ENCODE peak calls at places on chromosomes 11 and 22, in seven cellular contexts. One of them, this sample, is unnamed. For H3K4me1, the result is how much of the 10 kb centered on the place peaks cover.

GRCh38 chr11:126461996-126462395 is 106.5 kb downstream of the ST3GAL4 start:
- DNase-seq in uterus: no peak
- DNase-seq in endodermal cell: no peak
- DNase-seq in tibial artery: no peak
- DNase-seq in cardiac muscle cell: no peak
- DNase-seq in astrocyte: no peak
- DNase-seq in stomach: no peak
- DNase-seq in this sample: no peak

GRCh38 chr11:93028959-93029536 is 59.6 kb downstream of the MTNR1B start:
- DNase-seq in uterus: no peak
- DNase-seq in endodermal cell: no peak
- DNase-seq in tibial artery: no peak
- DNase-seq in cardiac muscle cell: no peak
- DNase-seq in astrocyte: no peak
- DNase-seq in stomach: no peak
- DNase-seq in this sample: no peak

GRCh38 chr22:21682385-21683175 is 16.8 kb downstream of the PPIL2 start:
- DNase-seq in uterus: no peak
- DNase-seq in endodermal cell: peak
- DNase-seq in tibial artery: no peak
- DNase-seq in cardiac muscle cell: no peak
- DNase-seq in astrocyte: no peak
- DNase-seq in stomach: no peak
- DNase-seq in this sample: peak

GRCh38 chr22:47837703-47838102 is 1075.3 kb downstream of the TBC1D22A start:
- DNase-seq in uterus: no peak
- DNase-seq in endodermal cell: peak
- DNase-seq in tibial artery: no peak
- DNase-seq in cardiac muscle cell: no peak
- DNase-seq in astrocyte: no peak
- DNase-seq in stomach: no peak
- DNase-seq in this sample: no peak

GRCh38 chr11:101014600-101015242 is 114.9 kb downstream of the PGR start:
- DNase-seq in uterus: no peak
- DNase-seq in endodermal cell: no peak
- DNase-seq in tibial artery: no peak
- DNase-seq in cardiac muscle cell: no peak
- DNase-seq in astrocyte: no peak
- DNase-seq in stomach: no peak
- DNase-seq in this sample: no peak

GRCh38 chr22:37525073-37525745 is 6.0 kb upstream of the CARD10 start:
- DNase-seq in uterus: no peak
- DNase-seq in endodermal cell: no peak
- DNase-seq in tibial artery: no peak
- DNase-seq in cardiac muscle cell: no peak
- DNase-seq in astrocyte: peak
- DNase-seq in stomach: no peak
- DNase-seq in this sample: no peak

GRCh38 chr11:115324569-115325432 is 179.4 kb downstream of the CADM1 start:
- DNase-seq in uterus: peak
- DNase-seq in endodermal cell: peak
- DNase-seq in tibial artery: no peak
- DNase-seq in cardiac muscle cell: peak
- DNase-seq in astrocyte: peak
- DNase-seq in stomach: peak
- DNase-seq in this sample: peak

GRCh38 chr22:23283591-23284503 is 103.5 kb downstream of the BCR start:
- DNase-seq in uterus: no peak
- DNase-seq in endodermal cell: no peak
- DNase-seq in tibial artery: no peak
- DNase-seq in cardiac muscle cell: no peak
- DNase-seq in astrocyte: no peak
- DNase-seq in stomach: no peak
- DNase-seq in this sample: no peak

GRCh38 chr22:45953178-45953577 is 23.8 kb downstream of the WNT7B start:
- DNase-seq in uterus: no peak
- DNase-seq in endodermal cell: no peak
- DNase-seq in tibial artery: no peak
- DNase-seq in cardiac muscle cell: no peak
- DNase-seq in astrocyte: no peak
- DNase-seq in stomach: no peak
- DNase-seq in this sample: no peak
- H3K4me1 ChIP-seq in uterus: under half
- H3K4me1 ChIP-seq in endodermal cell: under half
- H3K4me1 ChIP-seq in tibial artery: under half
- H3K4me1 ChIP-seq in cardiac muscle cell: under half
- H3K4me1 ChIP-seq in astrocyte: under half
- H3K4me1 ChIP-seq in stomach: under half
- H3K4me1 ChIP-seq in this sample: under half

DNA sequence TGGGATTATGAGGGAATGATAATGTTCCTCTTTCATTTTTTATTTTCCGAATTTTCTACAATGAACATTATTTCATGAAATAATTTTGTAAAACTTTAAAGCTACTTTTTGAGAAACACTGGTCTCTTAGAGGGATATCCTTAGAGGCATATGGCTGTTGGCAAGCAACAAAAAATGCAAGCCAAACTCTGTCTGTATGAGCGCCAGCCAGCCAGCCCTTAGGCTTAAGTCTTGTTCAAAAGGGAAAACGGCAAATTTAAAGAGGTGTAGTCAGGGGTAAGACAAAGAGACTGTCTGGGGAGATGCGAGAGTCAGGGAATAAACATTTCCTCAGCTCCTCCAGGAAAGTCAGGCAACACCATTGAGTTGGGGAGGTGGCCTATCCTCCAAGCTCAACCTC is 22.5 kb downstream of the ASCC2 start:
- DNase-seq in uterus: no peak
- DNase-seq in endodermal cell: no peak
- DNase-seq in tibial artery: no peak
- DNase-seq in cardiac muscle cell: no peak
- DNase-seq in astrocyte: no peak
- DNase-seq in stomach: no peak
- DNase-seq in this sample: no peak
- H3K4me1 ChIP-seq in uterus: under half
- H3K4me1 ChIP-seq in endodermal cell: under half
- H3K4me1 ChIP-seq in tibial artery: under half
- H3K4me1 ChIP-seq in cardiac muscle cell: under half
- H3K4me1 ChIP-seq in astrocyte: under half
- H3K4me1 ChIP-seq in stomach: half or more
- H3K4me1 ChIP-seq in this sample: under half

GRCh38 chr11:26841818-26842457 is 120.1 kb upstream of the SLC5A12 start:
- DNase-seq in uterus: no peak
- DNase-seq in endodermal cell: no peak
- DNase-seq in tibial artery: no peak
- DNase-seq in cardiac muscle cell: no peak
- DNase-seq in astrocyte: peak
- DNase-seq in stomach: no peak
- DNase-seq in this sample: no peak

GRCh38 chr11:26842458-26842841 is 120.6 kb upstream of the SLC5A12 start:
- DNase-seq in uterus: peak
- DNase-seq in endodermal cell: no peak
- DNase-seq in tibial artery: no peak
- DNase-seq in cardiac muscle cell: no peak
- DNase-seq in astrocyte: peak
- DNase-seq in stomach: no peak
- DNase-seq in this sample: no peak

GRCh38 chr11:26839911-26840705 is 118.2 kb upstream of the SLC5A12 start:
- DNase-seq in uterus: no peak
- DNase-seq in endodermal cell: no peak
- DNase-seq in tibial artery: no peak
- DNase-seq in cardiac muscle cell: no peak
- DNase-seq in astrocyte: peak
- DNase-seq in stomach: no peak
- DNase-seq in this sample: no peak

GRCh38 chr11:26834601-26835000 is 112.7 kb upstream of the SLC5A12 start:
- DNase-seq in uterus: no peak
- DNase-seq in endodermal cell: no peak
- DNase-seq in tibial artery: no peak
- DNase-seq in cardiac muscle cell: no peak
- DNase-seq in astrocyte: no peak
- DNase-seq in stomach: no peak
- DNase-seq in this sample: no peak

DNA sequence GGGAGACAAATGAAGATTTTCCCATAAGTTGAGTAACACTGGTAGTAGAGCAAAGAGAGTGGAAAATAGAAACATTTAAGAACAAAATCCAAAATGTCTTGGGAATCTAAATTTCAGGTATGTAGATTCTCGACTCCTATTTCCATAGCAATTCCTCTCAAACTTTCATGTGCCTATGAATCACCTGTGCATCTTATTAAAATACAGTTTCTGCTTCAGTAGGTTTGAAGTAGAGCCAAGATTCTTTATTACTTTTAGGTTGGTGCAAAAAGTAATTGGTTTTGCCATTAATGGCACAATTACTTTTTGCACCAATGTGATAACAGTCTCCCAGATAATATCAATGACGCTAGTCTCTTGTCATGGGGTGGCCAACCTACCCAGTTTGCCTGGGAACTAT is 115.3 kb upstream of the SLC5A12 start:
- DNase-seq in uterus: no peak
- DNase-seq in endodermal cell: no peak
- DNase-seq in tibial artery: no peak
- DNase-seq in cardiac muscle cell: no peak
- DNase-seq in astrocyte: no peak
- DNase-seq in stomach: no peak
- DNase-seq in this sample: no peak
- H3K4me1 ChIP-seq in uterus: under half
- H3K4me1 ChIP-seq in endodermal cell: under half
- H3K4me1 ChIP-seq in tibial artery: under half
- H3K4me1 ChIP-seq in cardiac muscle cell: under half
- H3K4me1 ChIP-seq in astrocyte: under half
- H3K4me1 ChIP-seq in stomach: under half
- H3K4me1 ChIP-seq in this sample: under half

GRCh38 chr11:119067371-119068222 is at the start of gene VPS11:
- DNase-seq in uterus: peak
- DNase-seq in endodermal cell: peak
- DNase-seq in tibial artery: peak
- DNase-seq in cardiac muscle cell: peak
- DNase-seq in astrocyte: peak
- DNase-seq in stomach: peak
- DNase-seq in this sample: peak

GRCh38 chr11:119061256-119061655 is 4.3 kb upstream of the HYOU1 start:
- DNase-seq in uterus: no peak
- DNase-seq in endodermal cell: no peak
- DNase-seq in tibial artery: no peak
- DNase-seq in cardiac muscle cell: no peak
- DNase-seq in astrocyte: no peak
- DNase-seq in stomach: no peak
- DNase-seq in this sample: no peak

GRCh38 chr11:119066481-119066880 is 1.1 kb upstream of the VPS11 start:
- DNase-seq in uterus: no peak
- DNase-seq in endodermal cell: no peak
- DNase-seq in tibial artery: no peak
- DNase-seq in cardiac muscle cell: no peak
- DNase-seq in astrocyte: no peak
- DNase-seq in stomach: no peak
- DNase-seq in this sample: no peak

GRCh38 chr11:119065369-119065768 is 2.2 kb upstream of the VPS11 start:
- DNase-seq in uterus: no peak
- DNase-seq in endodermal cell: peak
- DNase-seq in tibial artery: no peak
- DNase-seq in cardiac muscle cell: no peak
- DNase-seq in astrocyte: no peak
- DNase-seq in stomach: no peak
- DNase-seq in this sample: no peak

DNA sequence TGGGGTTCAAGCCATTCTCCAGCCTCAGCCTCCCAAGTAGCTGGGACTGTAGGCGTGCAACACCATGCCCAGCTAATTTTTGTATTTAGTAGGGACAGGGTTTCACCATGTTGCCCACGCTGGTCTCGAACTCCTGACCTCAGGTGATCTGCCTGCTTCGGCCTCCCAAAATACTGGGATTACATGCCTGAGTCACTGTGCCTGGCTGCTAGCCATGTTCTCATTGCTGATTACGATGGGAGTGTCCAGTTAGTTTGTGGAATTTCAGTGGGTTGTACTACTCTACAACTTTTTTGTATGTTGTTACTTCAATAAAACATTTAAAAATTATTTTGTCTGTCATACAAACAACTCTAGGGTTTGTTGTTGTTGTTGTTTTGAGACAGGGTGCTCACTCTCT is 4.8 kb upstream of the VPS11 start:
- DNase-seq in uterus: no peak
- DNase-seq in endodermal cell: no peak
- DNase-seq in tibial artery: peak
- DNase-seq in cardiac muscle cell: no peak
- DNase-seq in astrocyte: peak
- DNase-seq in stomach: peak
- DNase-seq in this sample: peak
- H3K4me1 ChIP-seq in uterus: under half
- H3K4me1 ChIP-seq in endodermal cell: under half
- H3K4me1 ChIP-seq in tibial artery: under half
- H3K4me1 ChIP-seq in cardiac muscle cell: under half
- H3K4me1 ChIP-seq in astrocyte: under half
- H3K4me1 ChIP-seq in stomach: under half
- H3K4me1 ChIP-seq in this sample: under half

This sample was measured in thyroid gland.